ENCODE peak calls at places on chromosome 19, in seven cellular contexts. D is A549, I is AG10803, F is AG04449, W is AG09309, J is osteocyte, X is heart right ventricle. H is an unnamed sample.

GRCh38 chr19:18090545-18091216 is 3.9 kb upstream of the IL12RB1 start:
- DNase-seq in D (no peak), X (no peak), F (no peak), W (no peak), J (no peak), I (no peak), H (no peak)

GRCh38 chr19:13396256-13397080 is 109.8 kb downstream of the CACNA1A start:
- DNase-seq in F (no peak), I (peak), D (peak), X (peak), J (no peak), W (peak), H (peak)

GRCh38 chr19:47514151-47514868 is 553 bp downstream of the NAPA start:
- DNase-seq in D (no peak), F (no peak), W (no peak), J (no peak), I (no peak), X (no peak), H (no peak)

GRCh38 chr19:4327252-4327876 is 11.3 kb downstream of the STAP2 start:
- DNase-seq in W (no peak), F (no peak), J (peak), D (peak), X (peak), I (peak), H (peak)

GRCh38 chr19:4088975-4089374 is 22.3 kb upstream of the ZBTB7A start:
- DNase-seq in X (no peak), J (no peak), I (no peak), W (no peak), F (no peak), D (no peak), H (no peak)

GRCh38 chr19:43777163-43777700 is 3.5 kb downstream of the KCNN4 start:
- DNase-seq in D (no peak), F (no peak), J (no peak), W (no peak), X (no peak), I (peak), H (no peak)

GRCh38 chr19:42295831-42296525 is 6.0 kb upstream of the PRR19 start:
- DNase-seq in W (no peak), F (no peak), I (peak), X (peak), J (peak), D (peak), H (no peak)

GRCh38 chr19:50293263-50294004 is 35.7 kb downstream of the KCNC3 start:
- DNase-seq in I (no peak), X (no peak), W (no peak), F (no peak), J (no peak), D (no peak), H (no peak)

GRCh38 chr19:46181386-46181774 is 33.3 kb downstream of the IGFL2 start:
- DNase-seq in F (no peak), W (no peak), X (no peak), J (no peak), I (peak), D (peak), H (no peak)

GRCh38 chr19:34226036-34226435 is 28.3 kb upstream of the GARRE1 start:
- DNase-seq in I (no peak), F (no peak), J (no peak), X (no peak), W (no peak), D (no peak), H (no peak)

GRCh38 chr19:7250057-7250596 is 44.1 kb downstream of the INSR start:
- DNase-seq in W (no peak), F (no peak), I (no peak), D (no peak), J (no peak), X (no peak), H (no peak)
- TF ChIP-seq CTCF in W (no peak), F (no peak), I (no peak), D (no peak), J (no peak), X (no peak), H (no peak)

DNA sequence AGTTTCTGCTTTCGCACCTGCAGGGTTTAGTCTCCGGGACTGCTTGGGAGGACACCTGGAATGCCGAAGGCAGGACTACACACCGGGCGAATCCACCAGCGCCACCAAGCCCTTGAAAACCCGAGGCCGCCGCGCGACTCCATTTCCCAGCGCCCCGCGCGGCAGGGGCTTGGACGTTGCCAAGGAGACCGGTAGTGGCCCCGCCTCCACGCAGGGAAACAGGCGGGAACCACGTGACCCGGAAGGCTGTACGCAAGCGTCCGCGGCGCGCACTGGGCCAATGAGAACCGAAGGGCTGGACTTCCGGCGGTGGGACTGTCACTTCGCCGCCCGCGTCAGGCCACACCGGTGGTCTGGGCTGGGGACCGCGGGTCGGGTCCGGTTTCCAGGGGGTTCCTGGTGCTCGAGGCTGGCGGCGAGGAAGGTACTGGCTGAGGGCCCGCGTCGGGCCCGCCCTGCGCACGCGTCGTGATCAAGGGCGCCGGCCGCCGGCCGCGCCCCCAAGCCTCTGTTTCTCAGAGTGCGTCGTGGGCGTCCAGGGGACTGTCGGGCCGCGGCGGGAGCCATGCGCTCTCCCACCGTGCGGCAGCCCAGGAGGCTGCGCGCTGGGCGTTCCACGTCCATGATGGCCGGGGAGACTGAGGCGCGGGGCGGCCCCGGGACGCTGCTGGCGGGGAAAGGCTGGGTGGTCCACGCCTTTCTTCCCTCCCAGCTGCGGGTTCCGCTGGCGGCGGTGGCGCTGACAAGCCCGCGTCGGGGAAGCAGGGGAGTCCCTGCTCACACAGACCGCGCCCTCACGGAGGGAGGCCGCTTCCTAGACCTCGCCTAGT is at the start of gene ZNF324:
- DNase-seq in W (peak), J (peak), X (peak), I (peak), D (peak), F (peak), H (peak)
- TF ChIP-seq CTCF in W (no peak), J (no peak), X (no peak), I (no peak), D (no peak), F (no peak), H (no peak)

DNA sequence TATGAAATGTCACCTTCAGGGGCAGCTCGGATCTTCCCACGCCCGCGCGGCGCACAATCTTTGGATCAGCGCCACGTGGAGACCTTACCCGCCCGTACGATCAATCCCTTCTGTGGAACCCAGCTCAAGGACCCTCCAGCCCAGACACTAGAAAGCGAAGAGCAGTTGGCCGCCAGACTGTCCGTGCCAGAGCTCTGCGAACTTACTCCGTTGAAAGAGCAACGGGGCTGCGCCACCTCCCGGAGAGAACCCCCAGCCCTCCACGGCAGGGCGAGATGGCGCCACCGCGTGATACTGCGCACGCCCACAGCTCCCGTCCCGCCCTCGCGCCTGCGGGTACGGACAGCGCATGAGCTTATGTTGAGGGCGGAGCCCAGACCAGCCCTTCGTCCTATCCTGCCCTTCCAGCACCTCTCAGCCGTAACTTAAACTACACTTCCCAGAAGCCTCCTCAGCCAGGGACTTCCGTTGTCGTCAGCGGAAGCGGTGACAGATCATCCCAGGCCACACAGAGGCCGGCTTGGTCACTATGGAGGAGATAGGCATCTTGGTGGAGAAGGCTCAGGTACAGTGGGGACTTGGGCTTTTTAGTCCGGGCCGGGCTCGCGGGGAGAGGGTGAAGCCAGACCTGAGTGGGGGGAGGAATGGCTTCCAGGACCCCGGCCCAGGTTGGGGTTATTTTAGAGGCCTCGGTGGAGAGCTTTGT is at the start of gene PSMC4:
- DNase-seq in J (peak), I (peak), W (peak), F (peak), D (peak), X (peak), H (peak)
- TF ChIP-seq CTCF in J (peak), I (peak), W (peak), F (peak), D (peak), X (peak), H (peak)

GRCh38 chr19:14916848-14917247 is 24.4 kb upstream of the OR7C2 start:
- DNase-seq in J (no peak), D (peak), F (no peak), W (no peak), I (no peak), X (no peak), H (no peak)
- TF ChIP-seq CTCF in J (no peak), D (no peak), F (no peak), W (no peak), I (no peak), X (no peak), H (no peak)

DNA sequence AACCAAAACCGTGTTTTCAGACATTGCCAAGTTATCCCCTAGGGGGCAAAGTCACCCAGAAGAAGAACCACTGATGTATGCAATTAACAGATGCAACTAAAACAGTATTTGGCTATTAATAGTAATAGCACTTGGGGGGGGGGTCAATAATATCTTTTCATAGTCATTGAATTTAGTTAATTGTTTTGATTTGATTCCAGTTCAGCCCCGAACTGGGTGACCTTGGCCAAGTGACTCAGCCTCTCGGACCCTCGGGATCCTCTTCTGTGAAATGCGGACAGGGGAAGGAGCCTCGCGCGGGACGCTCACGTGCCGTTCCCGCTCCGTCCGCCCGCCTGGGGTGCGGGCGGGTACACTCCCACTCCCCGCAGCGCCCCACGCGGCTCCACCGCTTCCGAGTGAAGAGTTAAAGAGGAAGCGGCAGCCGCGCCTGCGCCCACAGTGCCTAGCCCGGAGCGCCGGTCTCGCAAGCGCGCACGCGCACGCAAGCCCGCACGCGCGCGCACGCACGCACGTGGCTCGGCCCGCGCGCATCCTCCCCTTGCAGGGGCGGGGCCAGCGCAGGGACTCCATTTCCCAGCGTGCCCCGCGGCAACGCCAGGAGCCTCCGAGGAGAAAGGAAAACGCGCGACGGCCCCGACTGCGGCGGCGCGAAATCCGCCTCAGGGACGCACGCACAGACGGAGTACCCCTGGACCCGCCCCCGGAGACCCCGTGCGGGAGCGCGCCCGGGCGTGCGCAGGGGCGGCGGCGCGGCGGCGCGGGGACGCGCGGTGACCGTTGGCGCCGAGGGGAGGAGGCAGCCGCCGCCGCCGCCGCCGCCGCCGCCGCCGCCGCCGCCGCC is at the start of gene DAZAP1:
- DNase-seq in W (peak), D (peak), X (peak), J (peak), I (peak), F (peak), H (peak)
- TF ChIP-seq CTCF in W (peak), D (peak), X (peak), J (peak), I (peak), F (peak), H (peak)

H was measured in retinal pigment epithelial cell.